ENCODE peak calls at places on chromosome 3, in seven cellular contexts. One of them, this sample, is unnamed.

GRCh38 chr3:39249453-39250115 is 30.3 kb downstream of the CX3CR1 start:
- DNase-seq in smooth muscle cell of the brain vasculature: no peak
- DNase-seq in fibroblast of pulmonary artery: no peak
- DNase-seq in pons: no peak
- DNase-seq in fibroblast of mammary gland: peak
- DNase-seq in fibroblast of the conjunctiva: no peak
- DNase-seq in stimulated activated CD4-positive, alpha-beta T cell treated with anti-CD3 and anti-CD28 coated beads, Interleukin-2, amount 100 ng/mL, for 48 hours: no peak
- DNase-seq in this sample: no peak

GRCh38 chr3:194270627-194271458 is 80.3 kb downstream of the CPN2 start:
- DNase-seq in stimulated activated CD4-positive, alpha-beta T cell treated with anti-CD3 and anti-CD28 coated beads, Interleukin-2, amount 100 ng/mL, for 48 hours: no peak
- DNase-seq in smooth muscle cell of the brain vasculature: no peak
- DNase-seq in pons: peak
- DNase-seq in fibroblast of the conjunctiva: no peak
- DNase-seq in fibroblast of pulmonary artery: peak
- DNase-seq in fibroblast of mammary gland: peak
- DNase-seq in this sample: peak

GRCh38 chr3:170021083-170021482 is 16.7 kb upstream of the GPR160 start:
- DNase-seq in pons: no peak
- DNase-seq in fibroblast of mammary gland: no peak
- DNase-seq in fibroblast of pulmonary artery: no peak
- DNase-seq in smooth muscle cell of the brain vasculature: no peak
- DNase-seq in fibroblast of the conjunctiva: no peak
- DNase-seq in stimulated activated CD4-positive, alpha-beta T cell treated with anti-CD3 and anti-CD28 coated beads, Interleukin-2, amount 100 ng/mL, for 48 hours: no peak
- DNase-seq in this sample: no peak

GRCh38 chr3:64455351-64455750 is 230.1 kb upstream of the PRICKLE2 start:
- DNase-seq in fibroblast of the conjunctiva: no peak
- DNase-seq in pons: no peak
- DNase-seq in fibroblast of mammary gland: no peak
- DNase-seq in fibroblast of pulmonary artery: no peak
- DNase-seq in stimulated activated CD4-positive, alpha-beta T cell treated with anti-CD3 and anti-CD28 coated beads, Interleukin-2, amount 100 ng/mL, for 48 hours: no peak
- DNase-seq in smooth muscle cell of the brain vasculature: no peak
- DNase-seq in this sample: no peak

GRCh38 chr3:72049300-72049699 is 264.4 kb upstream of the PROK2 start:
- DNase-seq in fibroblast of the conjunctiva: no peak
- DNase-seq in fibroblast of mammary gland: no peak
- DNase-seq in pons: no peak
- DNase-seq in fibroblast of pulmonary artery: no peak
- DNase-seq in smooth muscle cell of the brain vasculature: no peak
- DNase-seq in stimulated activated CD4-positive, alpha-beta T cell treated with anti-CD3 and anti-CD28 coated beads, Interleukin-2, amount 100 ng/mL, for 48 hours: no peak
- DNase-seq in this sample: no peak

GRCh38 chr3:57981483-57982087 is 26.6 kb upstream of the FLNB start:
- DNase-seq in fibroblast of the conjunctiva: no peak
- DNase-seq in pons: peak
- DNase-seq in stimulated activated CD4-positive, alpha-beta T cell treated with anti-CD3 and anti-CD28 coated beads, Interleukin-2, amount 100 ng/mL, for 48 hours: no peak
- DNase-seq in fibroblast of mammary gland: peak
- DNase-seq in smooth muscle cell of the brain vasculature: no peak
- DNase-seq in fibroblast of pulmonary artery: no peak
- DNase-seq in this sample: no peak

GRCh38 chr3:160665784-160666526 is 11.0 kb upstream of the ARL14 start:
- DNase-seq in fibroblast of the conjunctiva: no peak
- DNase-seq in pons: no peak
- DNase-seq in smooth muscle cell of the brain vasculature: no peak
- DNase-seq in fibroblast of mammary gland: peak
- DNase-seq in fibroblast of pulmonary artery: peak
- DNase-seq in stimulated activated CD4-positive, alpha-beta T cell treated with anti-CD3 and anti-CD28 coated beads, Interleukin-2, amount 100 ng/mL, for 48 hours: no peak
- DNase-seq in this sample: no peak

GRCh38 chr3:133893683-133894333 is 1.9 kb downstream of the RAB6B start:
- DNase-seq in fibroblast of the conjunctiva: no peak
- DNase-seq in smooth muscle cell of the brain vasculature: no peak
- DNase-seq in pons: no peak
- DNase-seq in fibroblast of mammary gland: no peak
- DNase-seq in stimulated activated CD4-positive, alpha-beta T cell treated with anti-CD3 and anti-CD28 coated beads, Interleukin-2, amount 100 ng/mL, for 48 hours: no peak
- DNase-seq in fibroblast of pulmonary artery: no peak
- DNase-seq in this sample: no peak

GRCh38 chr3:142180761-142181362 is 31.5 kb upstream of the TFDP2 start:
- DNase-seq in stimulated activated CD4-positive, alpha-beta T cell treated with anti-CD3 and anti-CD28 coated beads, Interleukin-2, amount 100 ng/mL, for 48 hours: peak
- DNase-seq in smooth muscle cell of the brain vasculature: peak
- DNase-seq in fibroblast of pulmonary artery: peak
- DNase-seq in fibroblast of the conjunctiva: peak
- DNase-seq in pons: peak
- DNase-seq in fibroblast of mammary gland: peak
- DNase-seq in this sample: peak

GRCh38 chr3:168002786-168003368 is 92.8 kb downstream of the GOLIM4 start:
- DNase-seq in pons: no peak
- DNase-seq in fibroblast of the conjunctiva: no peak
- DNase-seq in smooth muscle cell of the brain vasculature: no peak
- DNase-seq in stimulated activated CD4-positive, alpha-beta T cell treated with anti-CD3 and anti-CD28 coated beads, Interleukin-2, amount 100 ng/mL, for 48 hours: no peak
- DNase-seq in fibroblast of mammary gland: peak
- DNase-seq in fibroblast of pulmonary artery: peak
- DNase-seq in this sample: peak

GRCh38 chr3:187112934-187113793 is 26.1 kb downstream of the RPL39L start:
- DNase-seq in pons: peak
- DNase-seq in fibroblast of mammary gland: peak
- DNase-seq in stimulated activated CD4-positive, alpha-beta T cell treated with anti-CD3 and anti-CD28 coated beads, Interleukin-2, amount 100 ng/mL, for 48 hours: no peak
- DNase-seq in smooth muscle cell of the brain vasculature: no peak
- DNase-seq in fibroblast of the conjunctiva: no peak
- DNase-seq in fibroblast of pulmonary artery: peak
- DNase-seq in this sample: peak

GRCh38 chr3:36792342-36792741 is 28.0 kb upstream of the DCLK3 start:
- DNase-seq in fibroblast of the conjunctiva: no peak
- DNase-seq in fibroblast of pulmonary artery: peak
- DNase-seq in smooth muscle cell of the brain vasculature: no peak
- DNase-seq in stimulated activated CD4-positive, alpha-beta T cell treated with anti-CD3 and anti-CD28 coated beads, Interleukin-2, amount 100 ng/mL, for 48 hours: no peak
- DNase-seq in pons: no peak
- DNase-seq in fibroblast of mammary gland: peak
- DNase-seq in this sample: no peak

GRCh38 chr3:31733234-31733667 is 200.5 kb downstream of the STT3B start:
- DNase-seq in fibroblast of mammary gland: no peak
- DNase-seq in fibroblast of the conjunctiva: no peak
- DNase-seq in smooth muscle cell of the brain vasculature: no peak
- DNase-seq in pons: no peak
- DNase-seq in stimulated activated CD4-positive, alpha-beta T cell treated with anti-CD3 and anti-CD28 coated beads, Interleukin-2, amount 100 ng/mL, for 48 hours: no peak
- DNase-seq in fibroblast of pulmonary artery: peak
- DNase-seq in this sample: no peak

GRCh38 chr3:11288786-11289637 is 16.8 kb downstream of the ATG7 start:
- DNase-seq in pons: peak
- DNase-seq in fibroblast of mammary gland: peak
- DNase-seq in stimulated activated CD4-positive, alpha-beta T cell treated with anti-CD3 and anti-CD28 coated beads, Interleukin-2, amount 100 ng/mL, for 48 hours: no peak
- DNase-seq in smooth muscle cell of the brain vasculature: peak
- DNase-seq in fibroblast of pulmonary artery: peak
- DNase-seq in fibroblast of the conjunctiva: peak
- DNase-seq in this sample: peak

GRCh38 chr3:85148056-85148455 is 189.3 kb downstream of the CADM2 start:
- DNase-seq in fibroblast of the conjunctiva: no peak
- DNase-seq in fibroblast of mammary gland: no peak
- DNase-seq in fibroblast of pulmonary artery: no peak
- DNase-seq in pons: peak
- DNase-seq in smooth muscle cell of the brain vasculature: no peak
- DNase-seq in stimulated activated CD4-positive, alpha-beta T cell treated with anti-CD3 and anti-CD28 coated beads, Interleukin-2, amount 100 ng/mL, for 48 hours: no peak
- DNase-seq in this sample: no peak

GRCh38 chr3:148991219-148992026 is at the start of gene GYG1:
- DNase-seq in fibroblast of the conjunctiva: peak
- DNase-seq in fibroblast of pulmonary artery: peak
- DNase-seq in fibroblast of mammary gland: peak
- DNase-seq in smooth muscle cell of the brain vasculature: no peak
- DNase-seq in stimulated activated CD4-positive, alpha-beta T cell treated with anti-CD3 and anti-CD28 coated beads, Interleukin-2, amount 100 ng/mL, for 48 hours: peak
- DNase-seq in pons: peak
- DNase-seq in this sample: peak

GRCh38 chr3:122251428-122251827 is 68.0 kb downstream of the CASR start:
- DNase-seq in fibroblast of pulmonary artery: no peak
- DNase-seq in stimulated activated CD4-positive, alpha-beta T cell treated with anti-CD3 and anti-CD28 coated beads, Interleukin-2, amount 100 ng/mL, for 48 hours: no peak
- DNase-seq in fibroblast of mammary gland: no peak
- DNase-seq in smooth muscle cell of the brain vasculature: no peak
- DNase-seq in pons: peak
- DNase-seq in fibroblast of the conjunctiva: no peak
- DNase-seq in this sample: no peak

GRCh38 chr3:65945480-65945879 is 93.2 kb downstream of the MAGI1 start:
- DNase-seq in stimulated activated CD4-positive, alpha-beta T cell treated with anti-CD3 and anti-CD28 coated beads, Interleukin-2, amount 100 ng/mL, for 48 hours: no peak
- DNase-seq in smooth muscle cell of the brain vasculature: no peak
- DNase-seq in fibroblast of the conjunctiva: no peak
- DNase-seq in fibroblast of mammary gland: peak
- DNase-seq in fibroblast of pulmonary artery: no peak
- DNase-seq in pons: no peak
- DNase-seq in this sample: no peak

GRCh38 chr3:86989611-86990010 is 1.3 kb downstream of the VGLL3 start:
- DNase-seq in pons: no peak
- DNase-seq in fibroblast of mammary gland: peak
- DNase-seq in smooth muscle cell of the brain vasculature: no peak
- DNase-seq in stimulated activated CD4-positive, alpha-beta T cell treated with anti-CD3 and anti-CD28 coated beads, Interleukin-2, amount 100 ng/mL, for 48 hours: no peak
- DNase-seq in fibroblast of the conjunctiva: no peak
- DNase-seq in fibroblast of pulmonary artery: peak
- DNase-seq in this sample: no peak

GRCh38 chr3:71486831-71487230 is 96.7 kb downstream of the FOXP1 start:
- DNase-seq in fibroblast of the conjunctiva: no peak
- DNase-seq in pons: no peak
- DNase-seq in smooth muscle cell of the brain vasculature: no peak
- DNase-seq in fibroblast of mammary gland: no peak
- DNase-seq in fibroblast of pulmonary artery: no peak
- DNase-seq in stimulated activated CD4-positive, alpha-beta T cell treated with anti-CD3 and anti-CD28 coated beads, Interleukin-2, amount 100 ng/mL, for 48 hours: no peak
- DNase-seq in this sample: no peak

GRCh38 chr3:184466413-184466960 is 86.6 kb downstream of the CHRD start:
- DNase-seq in fibroblast of mammary gland: peak
- DNase-seq in smooth muscle cell of the brain vasculature: no peak
- DNase-seq in fibroblast of pulmonary artery: peak
- DNase-seq in fibroblast of the conjunctiva: no peak
- DNase-seq in pons: no peak
- DNase-seq in stimulated activated CD4-positive, alpha-beta T cell treated with anti-CD3 and anti-CD28 coated beads, Interleukin-2, amount 100 ng/mL, for 48 hours: no peak
- DNase-seq in this sample: no peak

GRCh38 chr3:100777271-100777670 is 68.0 kb downstream of the TFG start:
- DNase-seq in smooth muscle cell of the brain vasculature: no peak
- DNase-seq in fibroblast of mammary gland: peak
- DNase-seq in fibroblast of pulmonary artery: no peak
- DNase-seq in stimulated activated CD4-positive, alpha-beta T cell treated with anti-CD3 and anti-CD28 coated beads, Interleukin-2, amount 100 ng/mL, for 48 hours: no peak
- DNase-seq in fibroblast of the conjunctiva: no peak
- DNase-seq in pons: no peak
- DNase-seq in this sample: no peak

This sample was measured in foreskin melanocyte.